ENCODE peak calls at places on chromosomes 12 and 14, in five cellular contexts. P is Peyer's patch, Z is breast epithelium, A is IMR-90, I is body of pancreas. N is an unnamed sample.

GRCh38 chr12:94545937-94546771 is 86.5 kb upstream of the CEP83 start:
- DNase-seq in A (peak), I (peak), P (peak), Z (no peak), N (no peak)

GRCh38 chr14:99571303-99571986 is 32.6 kb downstream of the CCDC85C start:
- DNase-seq in Z (no peak), A (no peak), P (no peak), I (no peak), N (no peak)

GRCh38 chr12:7123806-7124519 is 4.7 kb downstream of the RBP5 start:
- DNase-seq in I (no peak), A (no peak), P (no peak), Z (no peak), N (no peak)

GRCh38 chr12:53093777-53094393 is 3.6 kb upstream of the IGFBP6 start:
- DNase-seq in I (no peak), A (peak), P (no peak), Z (no peak), N (no peak)

GRCh38 chr12:78725033-78725432 is 139.5 kb upstream of the SYT1 start:
- DNase-seq in A (no peak), I (no peak), P (no peak), Z (no peak), N (no peak)

GRCh38 chr14:95695913-95696312 is 9.7 kb downstream of the TCL1B start:
- DNase-seq in P (no peak), A (no peak), I (no peak), Z (no peak), N (peak)

GRCh38 chr14:105582639-105583038 is 56.3 kb downstream of the TMEM121 start:
- DNase-seq in P (peak), A (peak), I (no peak), Z (no peak), N (no peak)

GRCh38 chr14:90536511-90537191 is 139.8 kb downstream of the CALM1 start:
- DNase-seq in A (no peak), Z (no peak), I (no peak), P (no peak), N (no peak)

GRCh38 chr12:9509464-9510166 is 98.1 kb downstream of the KLRB1 start:
- DNase-seq in Z (peak), P (no peak), I (no peak), A (peak), N (no peak)

GRCh38 chr14:21268612-21269251 is 510 bp downstream of the HNRNPC start:
- DNase-seq in P (peak), Z (peak), I (peak), A (peak), N (peak)

GRCh38 chr12:126362490-126362889 is 1297.3 kb downstream of the AACS start:
- DNase-seq in P (no peak), I (no peak), A (no peak), Z (no peak), N (no peak)

GRCh38 chr14:56482306-56482705 is 97.3 kb upstream of the TMEM260 start:
- DNase-seq in P (no peak), I (no peak), Z (no peak), A (peak), N (no peak)

GRCh38 chr14:32006267-32007110 is 70.6 kb upstream of the ARHGAP5 start:
- DNase-seq in Z (no peak), A (peak), P (no peak), I (no peak), N (no peak)

GRCh38 chr12:12349711-12350665 is at the start of gene MANSC1:
- DNase-seq in Z (peak), P (peak), I (peak), A (peak), N (peak)

GRCh38 chr12:79058342-79058741 is 193.8 kb downstream of the SYT1 start:
- DNase-seq in P (no peak), I (no peak), A (peak), Z (no peak), N (no peak)

GRCh38 chr14:90361865-90362557 is 30.3 kb upstream of the NRDE2 start:
- DNase-seq in Z (no peak), A (no peak), I (no peak), P (no peak), N (no peak)

GRCh38 chr14:60753264-60754126 is 18.9 kb downstream of the MNAT1 start:
- DNase-seq in A (peak), Z (no peak), I (no peak), P (peak), N (no peak)

GRCh38 chr12:101769865-101770264 is 30.6 kb upstream of the SYCP3 start:
- DNase-seq in A (no peak), Z (no peak), P (no peak), I (no peak), N (no peak)

GRCh38 chr12:59929091-59929490 is 333.3 kb downstream of the SLC16A7 start:
- DNase-seq in Z (no peak), I (no peak), P (no peak), A (peak), N (no peak)

GRCh38 chr12:89352242-89352491 is 134 bp downstream of the DUSP6 start:
- DNase-seq in I (no peak), P (no peak), A (no peak), Z (no peak), N (no peak)

GRCh38 chr14:88326352-88327103 is 3.5 kb upstream of the KCNK10 start:
- DNase-seq in I (no peak), P (no peak), Z (no peak), A (no peak), N (no peak)

GRCh38 chr14:93249128-93249831 is 42.2 kb downstream of the UBR7 start:
- DNase-seq in P (no peak), Z (no peak), I (no peak), A (no peak), N (no peak)

GRCh38 chr14:102293784-102294183 is 11.2 kb downstream of the MOK start:
- DNase-seq in I (no peak), P (no peak), Z (no peak), A (peak), N (no peak)

DNA sequence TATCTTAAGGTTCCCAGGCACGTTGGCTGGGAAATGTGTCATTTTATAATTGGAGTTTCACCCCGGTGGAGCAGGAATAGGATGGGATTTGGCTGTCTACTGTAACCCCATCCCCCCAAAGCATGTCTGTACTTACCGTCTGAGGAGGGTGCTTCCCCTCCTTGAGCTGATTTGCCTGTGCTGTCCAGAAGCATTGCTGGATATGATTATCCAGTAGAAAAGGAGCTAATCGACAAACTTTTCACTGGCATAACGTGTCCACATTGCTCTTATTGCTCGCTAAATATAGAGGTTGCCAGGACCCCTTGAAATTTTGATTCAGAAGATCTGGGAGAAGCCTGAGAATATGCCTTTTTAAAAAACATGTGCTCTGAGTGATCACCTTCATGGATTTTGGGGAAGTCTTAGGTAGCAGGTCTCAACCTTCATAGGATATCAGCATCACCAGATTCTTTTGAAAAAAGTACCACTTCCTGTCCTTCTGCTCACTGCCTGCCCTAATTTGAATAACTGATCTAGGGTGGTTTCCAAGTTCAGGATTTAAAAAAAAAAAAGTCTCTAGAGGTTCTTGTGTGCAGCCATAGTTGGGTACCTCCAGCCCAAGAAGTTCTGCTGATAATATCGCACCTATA is 80.4 kb upstream of the KCNA1 start:
- DNase-seq in A (no peak), Z (no peak), P (no peak), I (no peak), N (no peak)
- TF ChIP-seq POLR2A in A (no peak), Z (no peak), P (no peak), I (no peak), N (no peak)

GRCh38 chr12:26768611-26769603 is 64.1 kb downstream of the ITPR2 start:
- DNase-seq in I (peak), A (no peak), Z (no peak), P (no peak), N (no peak)
- TF ChIP-seq POLR2A in I (no peak), A (no peak), Z (no peak), P (no peak), N (no peak)

GRCh38 chr12:108234155-108234554 is 105.0 kb downstream of the CMKLR1 start:
- DNase-seq in Z (no peak), P (no peak), A (no peak), I (no peak), N (no peak)
- TF ChIP-seq POLR2A in Z (no peak), P (no peak), A (no peak), I (no peak), N (no peak)

GRCh38 chr14:68977741-68978549 is 1.2 kb downstream of the ACTN1 start:
- DNase-seq in P (peak), I (peak), Z (peak), A (peak), N (peak)

GRCh38 chr14:68979021-68979721 is at the start of gene ACTN1:
- DNase-seq in Z (peak), A (peak), P (peak), I (peak), N (peak)

GRCh38 chr14:68977137-68977740 is 1.9 kb downstream of the ACTN1 start:
- DNase-seq in P (no peak), I (no peak), Z (no peak), A (no peak), N (no peak)

GRCh38 chr14:68979722-68980552 is 835 bp upstream of the ACTN1 start:
- DNase-seq in A (peak), P (peak), Z (peak), I (peak), N (peak)

GRCh38 chr14:68978550-68978911 is 571 bp downstream of the ACTN1 start:
- DNase-seq in I (peak), Z (peak), A (no peak), P (peak), N (peak)
- TF ChIP-seq POLR2A in I (no peak), Z (peak), A (peak), P (no peak), N (no peak)

GRCh38 chr14:58395815-58396626 is at the start of gene TOMM20L:
- DNase-seq in P (peak), Z (peak), A (peak), I (peak), N (peak)
- TF ChIP-seq POLR2A in P (peak), Z (no peak), A (no peak), I (peak), N (no peak)

GRCh38 chr14:104341532-104342434 is 203.4 kb downstream of the KIF26A start:
- DNase-seq in P (peak), I (peak), Z (no peak), A (no peak), N (peak)
- TF ChIP-seq POLR2A in P (no peak), I (no peak), Z (no peak), A (no peak), N (no peak)

DNA sequence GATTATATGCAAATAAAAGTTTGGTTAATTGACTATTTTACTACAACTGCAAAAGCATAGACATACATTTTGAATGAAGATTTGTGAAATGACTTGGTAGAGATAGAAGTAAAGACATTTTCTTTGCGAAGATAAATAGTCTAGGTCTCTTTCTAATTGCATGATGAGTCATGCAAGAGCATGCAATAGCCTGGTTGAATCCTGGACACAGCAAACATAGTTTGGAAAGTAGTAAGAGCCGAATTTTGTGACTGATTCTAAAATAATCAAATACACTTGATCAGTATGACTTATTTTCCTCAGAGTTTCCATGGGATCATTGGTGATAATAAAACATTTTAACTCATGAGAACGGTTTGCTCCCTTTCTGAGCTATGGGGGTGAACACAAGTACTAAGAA is 27.7 kb upstream of the CAND1 start:
- DNase-seq in Z (no peak), I (no peak), A (peak), P (no peak), N (no peak)
- TF ChIP-seq POLR2A in Z (no peak), I (no peak), A (no peak), P (no peak), N (no peak)

DNA sequence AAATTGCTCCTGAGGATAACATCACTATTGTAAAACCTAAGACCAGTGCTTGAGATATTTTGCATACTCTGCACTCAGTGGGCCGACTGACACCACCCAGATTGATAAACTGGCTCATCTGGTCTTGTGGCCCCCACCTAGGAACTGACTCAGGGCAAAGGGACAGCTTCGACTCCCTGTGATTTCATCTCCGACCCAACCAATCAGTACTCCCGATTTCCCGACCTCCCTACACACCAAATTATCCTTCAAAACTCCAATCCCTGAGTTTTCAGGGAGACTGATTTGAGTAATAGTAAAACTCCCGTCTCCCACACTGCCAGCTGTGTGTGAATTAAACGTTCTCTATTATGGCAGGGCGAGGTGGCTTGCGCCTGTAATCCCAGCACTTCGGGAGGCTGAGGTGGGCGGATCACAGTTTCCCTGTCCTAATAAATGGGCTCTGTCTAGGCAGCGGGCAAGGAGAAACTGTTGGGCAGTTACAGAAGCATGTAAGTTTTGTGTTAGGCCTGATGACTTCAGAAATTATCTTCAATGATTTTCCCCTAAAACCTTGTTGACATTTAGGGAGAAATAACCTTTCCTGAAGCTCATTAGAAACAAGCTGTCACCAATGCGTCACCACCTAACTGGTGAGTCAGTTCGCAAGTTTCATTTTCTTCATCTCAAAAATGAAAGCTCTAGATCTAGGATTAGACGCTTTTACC is 5.3 kb upstream of the UBC start:
- DNase-seq in Z (no peak), A (peak), I (no peak), P (peak), N (no peak)
- TF ChIP-seq POLR2A in Z (no peak), A (no peak), I (no peak), P (no peak), N (no peak)